ENCODE peak calls at places on chromosomes 2 and 18, in seven cellular contexts. G is skeletal muscle cell, O is HS-5, Z is mammary epithelial cell, T is HuH-7.5, D is DMS153, J is activated T-cell treated with anti-CD3 and anti-CD28 coated beads for 1 hour. K is an unnamed sample.

GRCh38 chr2:78147466-78147865 is 625.3 kb upstream of the LRRTM4 start:
- DNase-seq in J (no peak), D (no peak), Z (no peak), G (no peak), T (no peak), O (no peak), K (no peak)

GRCh38 chr2:230823264-230823964 is 41.3 kb upstream of the ITM2C start:
- DNase-seq in Z (no peak), D (no peak), J (no peak), G (no peak), O (no peak), T (no peak), K (no peak)

GRCh38 chr2:8009010-8009597 is 672.8 kb upstream of the ID2 start:
- DNase-seq in D (no peak), O (no peak), T (no peak), G (no peak), Z (peak; percentile 32), J (no peak), K (no peak)

GRCh38 chr2:88055049-88055435 is 541 bp downstream of the KRCC1 start:
- DNase-seq in D (no peak), T (peak; percentile 31), O (no peak), G (no peak), Z (no peak), J (no peak), K (no peak)

GRCh38 chr2:27428213-27428977 is at the start of gene NRBP1:
- DNase-seq in T (peak; percentile 85), J (peak; percentile 88), O (peak; percentile 68), Z (peak; percentile 89), D (peak; percentile 84), G (peak; percentile 60), K (peak; percentile 97)

GRCh38 chr18:48412339-48412929 is 3.3 kb upstream of the ZBTB7C start:
- DNase-seq in T (no peak), J (no peak), G (no peak), O (no peak), D (peak; percentile 53), Z (no peak), K (peak; percentile 45)

GRCh38 chr2:105042189-105042588 is 4.3 kb downstream of the MRPS9 start:
- DNase-seq in T (no peak), Z (no peak), G (no peak), D (no peak), J (no peak), O (no peak), K (no peak)

GRCh38 chr2:39024833-39025232 is 96.0 kb downstream of the SOS1 start:
- DNase-seq in D (no peak), T (no peak), G (no peak), O (peak; percentile 16), Z (peak; percentile 65), J (no peak), K (no peak)

GRCh38 chr2:120395221-120395620 is 49.3 kb downstream of the INHBB start:
- DNase-seq in Z (no peak), O (no peak), T (no peak), D (no peak), J (no peak), G (no peak), K (no peak)